ENCODE peak calls at places on chromosome 14, in seven cellular contexts. G, R, H, S, X, N and K are unnamed samples.

GRCh38 chr14:40213701-40214100 is 781.5 kb upstream of the FBXO33 start:
- DNase-seq in G (no peak), R (no peak), H (no peak), S (no peak), X (no peak), N (no peak), K (no peak)

GRCh38 chr14:93655078-93655750 is 133.1 kb downstream of the PRIMA1 start:
- DNase-seq in G (peak; percentile 62), R (no peak), H (peak; percentile 5), S (no peak), X (peak; percentile 79), N (peak; percentile 75), K (peak; percentile 27)

GRCh38 chr14:59336078-59336477 is 129.1 kb downstream of the GPR135 start:
- DNase-seq in G (peak; percentile 51), R (no peak), H (no peak), S (no peak), X (no peak), N (no peak), K (no peak)

GRCh38 chr14:83909507-83909906 is 1620.4 kb upstream of the FLRT2 start:
- DNase-seq in G (peak; percentile 7), R (no peak), H (no peak), S (no peak), X (no peak), N (no peak), K (no peak)

GRCh38 chr14:75340921-75341320 is 62.3 kb downstream of the FOS start:
- DNase-seq in G (no peak), R (peak; percentile 93), H (no peak), S (no peak), X (no peak), N (no peak), K (no peak)

GRCh38 chr14:77707355-77707723 is 484 bp downstream of the ALKBH1 start:
- DNase-seq in G (peak; percentile 37), R (no peak), H (no peak), S (peak; percentile 58), X (no peak), N (peak; percentile 82), K (peak; percentile 13)

GRCh38 chr14:78254911-78255431 is 84.8 kb downstream of the NRXN3 start:
- DNase-seq in G (peak; percentile 81), R (no peak), H (no peak), S (no peak), X (no peak), N (peak; percentile 88), K (no peak)

GRCh38 chr14:65565948-65566347 is 153.4 kb downstream of the FUT8 start:
- DNase-seq in G (no peak), R (no peak), H (no peak), S (no peak), X (no peak), N (peak; percentile 14), K (no peak)

GRCh38 chr14:77022219-77022852 is 6.2 kb downstream of the IRF2BPL start:
- DNase-seq in G (no peak), R (no peak), H (no peak), S (no peak), X (no peak), N (no peak), K (no peak)

GRCh38 chr14:34081126-34081575 is 130.3 kb upstream of the EGLN3 start:
- DNase-seq in G (peak; percentile 35), R (no peak), H (no peak), S (no peak), X (no peak), N (peak; percentile 49), K (no peak)

GRCh38 chr14:37452323-37452722 is 142.7 kb downstream of the FOXA1 start:
- DNase-seq in G (peak; percentile 70), R (no peak), H (no peak), S (no peak), X (no peak), N (no peak), K (no peak)

GRCh38 chr14:58368951-58369350 is 26.8 kb upstream of the TOMM20L start:
- DNase-seq in G (no peak), R (no peak), H (peak; percentile 10), S (no peak), X (no peak), N (peak; percentile 2), K (no peak)

GRCh38 chr14:94342334-94342934 is 19.3 kb upstream of the SERPINA6 start:
- DNase-seq in G (peak; percentile 100), R (peak; percentile 90), H (no peak), S (peak; percentile 85), X (no peak), N (peak; percentile 100), K (peak; percentile 93)

GRCh38 chr14:105685003-105685402 is 158.6 kb downstream of the TMEM121 start:
- DNase-seq in G (no peak), R (no peak), H (no peak), S (no peak), X (no peak), N (no peak), K (no peak)

GRCh38 chr14:52700701-52701172 is 5.4 kb upstream of the ERO1A start:
- DNase-seq in G (peak; percentile 97), R (no peak), H (no peak), S (no peak), X (no peak), N (no peak), K (no peak)

GRCh38 chr14:104319489-104320241 is 181.3 kb downstream of the KIF26A start:
- DNase-seq in G (no peak), R (peak; percentile 40), H (no peak), S (peak; percentile 19), X (no peak), N (no peak), K (no peak)

GRCh38 chr14:35533357-35534129 is 421 bp upstream of the INSM2 start:
- DNase-seq in G (peak; percentile 22), R (peak; percentile 72), H (no peak), S (peak; percentile 78), X (peak; percentile 90), N (peak; percentile 65), K (no peak)

GRCh38 chr14:68509188-68509953 is 283.5 kb downstream of the ZFP36L1 start:
- DNase-seq in G (no peak), R (no peak), H (no peak), S (no peak), X (no peak), N (no peak), K (no peak)

GRCh38 chr14:63438065-63438757 is 105.0 kb downstream of the PPP2R5E start:
- DNase-seq in G (peak; percentile 92), R (no peak), H (peak; percentile 36), S (no peak), X (peak; percentile 81), N (peak; percentile 94), K (peak; percentile 13)

GRCh38 chr14:74841230-74842207 is 34.4 kb downstream of the PROX2 start:
- DNase-seq in G (no peak), R (no peak), H (no peak), S (no peak), X (no peak), N (no peak), K (no peak)

GRCh38 chr14:78455896-78456435 is 285.8 kb downstream of the NRXN3 start:
- DNase-seq in G (no peak), R (no peak), H (no peak), S (no peak), X (no peak), N (no peak), K (no peak)

GRCh38 chr14:49189381-49189780 is 396.8 kb downstream of the RPS29 start:
- DNase-seq in G (no peak), R (no peak), H (no peak), S (no peak), X (no peak), N (no peak), K (no peak)

GRCh38 chr14:48748151-48748550 is 838.0 kb downstream of the RPS29 start:
- DNase-seq in G (no peak), R (no peak), H (no peak), S (no peak), X (no peak), N (no peak), K (no peak)

GRCh38 chr14:105487449-105487985 is 831 bp downstream of the CRIP1 start:
- DNase-seq in G (no peak), R (peak; percentile 79), H (no peak), S (peak; percentile 86), X (peak; percentile 37), N (no peak), K (no peak)

GRCh38 chr14:91127411-91127810 is 13.5 kb downstream of the DGLUCY start:
- DNase-seq in G (peak; percentile 91), R (peak; percentile 79), H (no peak), S (peak; percentile 88), X (peak; percentile 86), N (no peak), K (no peak)

GRCh38 chr14:69323266-69323966 is 63.5 kb downstream of the GALNT16 start:
- DNase-seq in G (no peak), R (no peak), H (no peak), S (no peak), X (no peak), N (no peak), K (no peak)

GRCh38 chr14:68951051-68951797 is 27.9 kb downstream of the ACTN1 start:
- DNase-seq in G (peak; percentile 98), R (peak; percentile 86), H (no peak), S (peak; percentile 77), X (no peak), N (peak; percentile 99), K (peak; percentile 78)

GRCh38 chr14:52363001-52363704 is 49.0 kb downstream of the PTGER2 start:
- DNase-seq in G (no peak), R (no peak), H (no peak), S (no peak), X (no peak), N (no peak), K (no peak)

GRCh38 chr14:69882086-69882864 is 3.1 kb downstream of the SMOC1 start:
- DNase-seq in G (no peak), R (no peak), H (no peak), S (no peak), X (no peak), N (peak; percentile 15), K (no peak)

GRCh38 chr14:27077181-27077738 is 479.4 kb upstream of the NOVA1 start:
- DNase-seq in G (no peak), R (no peak), H (no peak), S (no peak), X (no peak), N (no peak), K (no peak)

GRCh38 chr14:102317564-102318248 is 1.8 kb upstream of the ZNF839 start:
- DNase-seq in G (peak; percentile 17), R (no peak), H (no peak), S (no peak), X (no peak), N (peak; percentile 41), K (no peak)

GRCh38 chr14:67108230-67108629 is 81.0 kb upstream of the GARIN2 start:
- DNase-seq in G (no peak), R (no peak), H (no peak), S (no peak), X (no peak), N (no peak), K (no peak)